ENCODE peak calls at places on chromosomes 11 and 22, in six cellular contexts. D is Calu3, E is MV-4-11, G is NCI-H774, O is NCI-H2029 treated with DMSO at 0.1 percent for 48 hours, Z is esophagus squamous epithelium. N is an unnamed sample.

GRCh38 chr11:12137938-12138731 is 27.7 kb downstream of the MICAL2 start:
- DNase-seq in D (no peak), E (no peak), G (no peak), O (no peak), Z (no peak), N (peak; percentile 65)

GRCh38 chr11:61447601-61448551 is 18.0 kb downstream of the SDHAF2 start:
- DNase-seq in D (no peak), E (no peak), G (no peak), O (no peak), Z (no peak), N (no peak)

GRCh38 chr22:33879796-33880195 is 40.5 kb downstream of the LARGE1 start:
- DNase-seq in D (no peak), E (no peak), G (no peak), O (no peak), Z (no peak), N (no peak)

GRCh38 chr11:64341429-64341828 is 1.4 kb downstream of the CCDC88B start:
- DNase-seq in D (no peak), E (no peak), G (no peak), O (no peak), Z (no peak), N (no peak)

GRCh38 chr11:11171854-11172253 is 181.2 kb downstream of the CSNK2A3 start:
- DNase-seq in D (no peak), E (peak; percentile 84), G (no peak), O (no peak), Z (no peak), N (no peak)

GRCh38 chr11:120168960-120169681 is 31.2 kb upstream of the TRIM29 start:
- DNase-seq in D (peak; percentile 68), E (peak; percentile 33), G (peak; percentile 15), O (no peak), Z (no peak), N (no peak)

GRCh38 chr11:86202013-86202336 is 42.6 kb upstream of the EED start:
- DNase-seq in D (no peak), E (peak; percentile 60), G (no peak), O (no peak), Z (no peak), N (no peak)

GRCh38 chr11:134656861-134657540 is 245.0 kb upstream of the B3GAT1 start:
- DNase-seq in D (no peak), E (no peak), G (no peak), O (no peak), Z (no peak), N (no peak)

GRCh38 chr11:110162216-110162615 is 69.0 kb downstream of the ZC3H12C start:
- DNase-seq in D (no peak), E (no peak), G (no peak), O (no peak), Z (no peak), N (no peak)

GRCh38 chr11:124761301-124762021 is 629 bp downstream of the ESAM start:
- DNase-seq in D (no peak), E (no peak), G (no peak), O (no peak), Z (no peak), N (no peak)

GRCh38 chr11:111871693-111872161 is 346 bp upstream of the ALG9 start:
- DNase-seq in D (no peak), E (no peak), G (no peak), O (no peak), Z (no peak), N (no peak)

GRCh38 chr11:82864268-82864667 is 36.0 kb downstream of the PRCP start:
- DNase-seq in D (peak; percentile 61), E (peak; percentile 89), G (peak; percentile 67), O (no peak), Z (no peak), N (no peak)

GRCh38 chr11:61846351-61846750 is 18.3 kb downstream of the FADS2 start:
- DNase-seq in D (no peak), E (no peak), G (no peak), O (no peak), Z (no peak), N (no peak)

GRCh38 chr11:2298795-2299747 is 2.6 kb downstream of the C11orf21 start:
- DNase-seq in D (peak; percentile 69), E (no peak), G (peak; percentile 24), O (no peak), Z (no peak), N (no peak)

GRCh38 chr11:15198284-15198683 is 83.6 kb downstream of the INSC start:
- DNase-seq in D (no peak), E (no peak), G (no peak), O (no peak), Z (no peak), N (no peak)

GRCh38 chr11:74693531-74693930 is 37.7 kb downstream of the CHRDL2 start:
- DNase-seq in D (no peak), E (no peak), G (no peak), O (no peak), Z (no peak), N (no peak)

GRCh38 chr22:26318975-26319374 is 110.1 kb upstream of the ASPHD2 start:
- DNase-seq in D (peak; percentile 27), E (no peak), G (no peak), O (no peak), Z (no peak), N (no peak)

GRCh38 chr11:63951779-63952536 is 13.2 kb downstream of the NAA40 start:
- DNase-seq in D (no peak), E (peak; percentile 81), G (no peak), O (no peak), Z (no peak), N (no peak)

GRCh38 chr11:123145661-123146060 is 49.4 kb downstream of the CLMP start:
- DNase-seq in D (no peak), E (no peak), G (no peak), O (no peak), Z (no peak), N (no peak)

GRCh38 chr11:108562746-108563581 is 30.6 kb downstream of the EXPH5 start:
- DNase-seq in D (no peak), E (no peak), G (no peak), O (no peak), Z (no peak), N (no peak)

N was measured in thoracic aorta.